ENCODE peak calls at places on chromosome 12, in four cellular contexts. One of them, this sample, is unnamed.

GRCh38 chr12:60539592-60539991 is 943.8 kb downstream of the SLC16A7 start:
- DNase-seq in retinal pigment epithelial cell: no peak
- DNase-seq in heart right ventricle: no peak
- DNase-seq in tibial artery: no peak
- DNase-seq in this sample: no peak

GRCh38 chr12:66647034-66647691 is 31.7 kb downstream of the GRIP1 start:
- DNase-seq in retinal pigment epithelial cell: peak
- DNase-seq in tibial artery: no peak
- DNase-seq in heart right ventricle: no peak
- DNase-seq in this sample: no peak

GRCh38 chr12:67475725-67476124 is 172.8 kb upstream of the DYRK2 start:
- DNase-seq in retinal pigment epithelial cell: no peak
- DNase-seq in heart right ventricle: no peak
- DNase-seq in tibial artery: no peak
- DNase-seq in this sample: no peak

GRCh38 chr12:92080390-92081285 is 65.0 kb downstream of the BTG1 start:
- DNase-seq in retinal pigment epithelial cell: peak
- DNase-seq in tibial artery: no peak
- DNase-seq in heart right ventricle: no peak
- DNase-seq in this sample: no peak

GRCh38 chr12:64404470-64405446 is 566 bp downstream of the XPOT start:
- DNase-seq in retinal pigment epithelial cell: peak
- DNase-seq in heart right ventricle: peak
- DNase-seq in tibial artery: peak
- DNase-seq in this sample: peak

GRCh38 chr12:131916306-131917138 is 12.6 kb upstream of the PUS1 start:
- DNase-seq in heart right ventricle: no peak
- DNase-seq in retinal pigment epithelial cell: no peak
- DNase-seq in tibial artery: no peak
- DNase-seq in this sample: no peak

GRCh38 chr12:90229771-90230170 is 521.1 kb upstream of the ATP2B1 start:
- DNase-seq in tibial artery: no peak
- DNase-seq in retinal pigment epithelial cell: no peak
- DNase-seq in heart right ventricle: no peak
- DNase-seq in this sample: no peak

GRCh38 chr12:114726092-114726710 is 42.2 kb upstream of the TBX3 start:
- DNase-seq in retinal pigment epithelial cell: no peak
- DNase-seq in heart right ventricle: peak
- DNase-seq in tibial artery: no peak
- DNase-seq in this sample: no peak

GRCh38 chr12:120282229-120282628 is 9.5 kb downstream of the RNU4-2 start:
- DNase-seq in retinal pigment epithelial cell: no peak
- DNase-seq in heart right ventricle: no peak
- DNase-seq in tibial artery: no peak
- DNase-seq in this sample: no peak

GRCh38 chr12:3398196-3398789 is 92.7 kb upstream of the PRMT8 start:
- DNase-seq in retinal pigment epithelial cell: no peak
- DNase-seq in tibial artery: no peak
- DNase-seq in heart right ventricle: no peak
- DNase-seq in this sample: no peak

GRCh38 chr12:32846053-32846452 is 50.5 kb downstream of the PKP2 start:
- DNase-seq in retinal pigment epithelial cell: no peak
- DNase-seq in tibial artery: no peak
- DNase-seq in heart right ventricle: no peak
- DNase-seq in this sample: no peak

GRCh38 chr12:125187148-125187733 is 122.0 kb downstream of the AACS start:
- DNase-seq in retinal pigment epithelial cell: no peak
- DNase-seq in tibial artery: no peak
- DNase-seq in heart right ventricle: peak
- DNase-seq in this sample: no peak

GRCh38 chr12:6326316-6326959 is 15.4 kb downstream of the TNFRSF1A start:
- DNase-seq in tibial artery: no peak
- DNase-seq in heart right ventricle: no peak
- DNase-seq in retinal pigment epithelial cell: no peak
- DNase-seq in this sample: no peak

GRCh38 chr12:12776261-12776660 is 9.2 kb upstream of the APOLD1 start:
- DNase-seq in heart right ventricle: no peak
- DNase-seq in retinal pigment epithelial cell: no peak
- DNase-seq in tibial artery: no peak
- DNase-seq in this sample: no peak

GRCh38 chr12:21502164-21502496 is 541 bp downstream of the GOLT1B start:
- DNase-seq in retinal pigment epithelial cell: no peak
- DNase-seq in heart right ventricle: peak
- DNase-seq in tibial artery: no peak
- DNase-seq in this sample: peak

GRCh38 chr12:92899388-92900001 is 29.6 kb downstream of the EEA1 start:
- DNase-seq in heart right ventricle: peak
- DNase-seq in retinal pigment epithelial cell: peak
- DNase-seq in tibial artery: peak
- DNase-seq in this sample: peak

GRCh38 chr12:80582431-80582830 is 125.0 kb upstream of the MYF6 start:
- DNase-seq in tibial artery: no peak
- DNase-seq in heart right ventricle: no peak
- DNase-seq in retinal pigment epithelial cell: no peak
- DNase-seq in this sample: no peak

GRCh38 chr12:42884116-42884515 is 294.6 kb upstream of the PRICKLE1 start:
- DNase-seq in retinal pigment epithelial cell: no peak
- DNase-seq in tibial artery: no peak
- DNase-seq in heart right ventricle: no peak
- DNase-seq in this sample: no peak

GRCh38 chr12:95600567-95600966 is 49.3 kb upstream of the USP44 start:
- DNase-seq in retinal pigment epithelial cell: no peak
- DNase-seq in tibial artery: no peak
- DNase-seq in heart right ventricle: peak
- DNase-seq in this sample: no peak

GRCh38 chr12:5665615-5666014 is 233.7 kb downstream of the NTF3 start:
- DNase-seq in heart right ventricle: no peak
- DNase-seq in tibial artery: no peak
- DNase-seq in retinal pigment epithelial cell: no peak
- DNase-seq in this sample: no peak

GRCh38 chr12:106194351-106194750 is 53.5 kb downstream of the CKAP4 start:
- DNase-seq in heart right ventricle: no peak
- DNase-seq in retinal pigment epithelial cell: no peak
- DNase-seq in tibial artery: no peak
- DNase-seq in this sample: no peak

GRCh38 chr12:132243596-132244289 is 85.6 kb downstream of the GALNT9 start:
- DNase-seq in tibial artery: peak
- DNase-seq in heart right ventricle: no peak
- DNase-seq in retinal pigment epithelial cell: no peak
- DNase-seq in this sample: no peak

GRCh38 chr12:1130164-1130563 is 139.1 kb downstream of the ERC1 start:
- DNase-seq in retinal pigment epithelial cell: peak
- DNase-seq in heart right ventricle: no peak
- DNase-seq in tibial artery: no peak
- DNase-seq in this sample: no peak

GRCh38 chr12:113407931-113408585 is 4.4 kb upstream of the SDS start:
- DNase-seq in heart right ventricle: no peak
- DNase-seq in tibial artery: no peak
- DNase-seq in retinal pigment epithelial cell: no peak
- DNase-seq in this sample: no peak

GRCh38 chr12:30813741-30814687 is 59.3 kb upstream of the CAPRIN2 start:
- DNase-seq in heart right ventricle: no peak
- DNase-seq in retinal pigment epithelial cell: no peak
- DNase-seq in tibial artery: no peak
- DNase-seq in this sample: no peak

GRCh38 chr12:50918584-50919316 is 33.6 kb upstream of the HIGD1C start:
- DNase-seq in heart right ventricle: no peak
- DNase-seq in retinal pigment epithelial cell: no peak
- DNase-seq in tibial artery: no peak
- DNase-seq in this sample: no peak

GRCh38 chr12:6840428-6841138 is at the start of gene GNB3:
- DNase-seq in retinal pigment epithelial cell: no peak
- DNase-seq in tibial artery: no peak
- DNase-seq in heart right ventricle: no peak
- DNase-seq in this sample: no peak

GRCh38 chr12:132153501-132154340 is 9.5 kb downstream of the NOC4L start:
- DNase-seq in tibial artery: peak
- DNase-seq in heart right ventricle: peak
- DNase-seq in retinal pigment epithelial cell: peak
- DNase-seq in this sample: no peak

GRCh38 chr12:124565071-124565491 is 2.3 kb downstream of the NCOR2 start:
- DNase-seq in retinal pigment epithelial cell: no peak
- DNase-seq in heart right ventricle: no peak
- DNase-seq in tibial artery: peak
- DNase-seq in this sample: peak

GRCh38 chr12:98725481-98726247 is 80.6 kb downstream of the APAF1 start:
- DNase-seq in tibial artery: no peak
- DNase-seq in heart right ventricle: no peak
- DNase-seq in retinal pigment epithelial cell: no peak
- DNase-seq in this sample: no peak

GRCh38 chr12:47534695-47535094 is 171.1 kb downstream of the RPAP3 start:
- DNase-seq in tibial artery: no peak
- DNase-seq in heart right ventricle: no peak
- DNase-seq in retinal pigment epithelial cell: no peak
- DNase-seq in this sample: no peak

GRCh38 chr12:30191701-30192455 is 408.1 kb upstream of the TMTC1 start:
- DNase-seq in heart right ventricle: no peak
- DNase-seq in retinal pigment epithelial cell: no peak
- DNase-seq in tibial artery: no peak
- DNase-seq in this sample: no peak

GRCh38 chr12:52528641-52529143 is 8.5 kb upstream of the KRT5 start:
- DNase-seq in retinal pigment epithelial cell: no peak
- DNase-seq in heart right ventricle: no peak
- DNase-seq in tibial artery: peak
- DNase-seq in this sample: no peak

GRCh38 chr12:130480887-130481286 is 143.2 kb downstream of the PIWIL1 start:
- DNase-seq in tibial artery: no peak
- DNase-seq in retinal pigment epithelial cell: no peak
- DNase-seq in heart right ventricle: no peak
- DNase-seq in this sample: no peak

GRCh38 chr12:94676011-94676709 is 25.8 kb upstream of the TMCC3 start:
- DNase-seq in heart right ventricle: no peak
- DNase-seq in tibial artery: peak
- DNase-seq in retinal pigment epithelial cell: no peak
- DNase-seq in this sample: no peak

GRCh38 chr12:23621910-23622309 is 327.6 kb downstream of the SOX5 start:
- DNase-seq in retinal pigment epithelial cell: no peak
- DNase-seq in heart right ventricle: no peak
- DNase-seq in tibial artery: no peak
- DNase-seq in this sample: no peak

DNA sequence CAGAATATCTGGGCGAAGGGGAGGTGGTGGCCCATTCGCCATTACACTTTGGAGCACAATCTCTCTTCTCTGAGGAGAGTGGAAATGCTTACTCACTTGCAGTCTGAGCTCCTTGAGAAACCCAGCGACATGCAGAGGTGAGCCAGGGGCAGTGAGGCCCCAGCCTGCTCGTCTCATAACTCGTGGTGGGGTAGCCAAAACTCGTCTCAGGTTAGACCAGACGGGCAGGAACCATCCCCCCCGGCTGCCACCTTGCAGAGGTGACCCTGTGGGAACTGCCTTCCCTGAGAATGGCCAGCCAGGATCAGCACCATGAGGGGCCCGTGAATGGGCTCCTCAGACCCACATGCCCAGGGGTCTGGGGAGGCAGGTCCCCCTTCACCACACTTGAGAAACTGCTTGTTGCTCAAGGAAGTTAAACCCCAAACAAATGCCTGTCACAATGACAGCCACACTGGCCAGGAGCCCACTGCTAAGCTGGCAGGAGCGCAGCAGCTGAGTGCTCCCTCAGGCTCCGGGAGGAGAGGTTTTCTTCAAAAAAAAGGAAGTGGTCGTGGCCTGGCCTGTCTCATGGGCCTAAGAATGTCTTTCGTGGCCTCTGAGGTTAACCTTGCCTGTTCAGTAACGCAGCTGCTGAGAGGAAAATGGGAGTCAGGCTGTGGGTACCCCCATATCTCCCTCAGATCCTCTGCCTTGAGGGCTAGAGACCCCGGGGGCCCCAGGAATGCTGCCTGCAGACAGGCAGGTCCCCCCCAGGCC is 9.2 kb upstream of the ALDH2 start:
- DNase-seq in tibial artery: peak
- DNase-seq in heart right ventricle: peak
- DNase-seq in retinal pigment epithelial cell: no peak
- DNase-seq in this sample: no peak
- H3K4me3 ChIP-seq in tibial artery: no peak
- H3K4me3 ChIP-seq in heart right ventricle: no peak
- H3K4me3 ChIP-seq in retinal pigment epithelial cell: no peak
- H3K4me3 ChIP-seq in this sample: no peak

DNA sequence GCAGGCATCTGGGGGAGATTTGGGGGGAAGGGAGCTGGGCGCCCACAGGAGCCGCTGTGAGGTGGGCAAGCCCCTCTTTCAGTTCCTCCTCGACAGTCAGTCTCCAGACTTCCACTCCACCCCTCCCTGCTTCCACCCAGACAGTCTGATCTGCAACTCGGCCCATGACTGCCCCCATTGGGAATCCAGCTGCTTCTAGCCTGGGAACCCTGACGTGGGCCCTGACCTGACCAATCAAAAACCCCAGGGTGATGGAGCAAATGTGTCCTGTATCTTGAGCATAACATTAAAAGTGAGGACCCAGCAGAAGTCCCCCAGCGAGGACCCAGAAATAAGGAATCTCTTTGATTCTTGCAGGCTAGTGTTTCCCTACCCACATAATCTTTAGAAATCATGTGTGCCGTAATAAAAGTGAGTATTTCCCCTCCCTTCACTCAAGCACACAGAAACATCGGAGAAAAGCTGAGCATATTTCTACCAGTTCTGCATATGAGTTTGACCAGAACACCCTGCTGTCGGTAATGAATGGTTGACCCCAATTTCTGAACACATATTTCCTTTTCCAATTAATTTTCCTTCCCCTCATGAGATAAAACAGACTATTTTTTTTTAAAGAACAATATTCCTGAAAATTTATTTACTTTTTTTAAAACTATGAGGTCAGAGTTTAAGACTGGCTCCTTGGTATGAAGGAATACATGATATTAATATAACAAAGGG is 6.4 kb downstream of the SSH1 start:
- DNase-seq in heart right ventricle: peak
- DNase-seq in retinal pigment epithelial cell: peak
- DNase-seq in tibial artery: peak
- DNase-seq in this sample: no peak
- H3K4me3 ChIP-seq in heart right ventricle: no peak
- H3K4me3 ChIP-seq in retinal pigment epithelial cell: no peak
- H3K4me3 ChIP-seq in tibial artery: no peak
- H3K4me3 ChIP-seq in this sample: no peak

GRCh38 chr12:53980448-53981388 is 4.2 kb upstream of the HOXC10 start:
- DNase-seq in heart right ventricle: no peak
- DNase-seq in retinal pigment epithelial cell: no peak
- DNase-seq in tibial artery: no peak
- DNase-seq in this sample: no peak
- H3K4me3 ChIP-seq in heart right ventricle: no peak
- H3K4me3 ChIP-seq in retinal pigment epithelial cell: no peak
- H3K4me3 ChIP-seq in tibial artery: peak
- H3K4me3 ChIP-seq in this sample: no peak

DNA sequence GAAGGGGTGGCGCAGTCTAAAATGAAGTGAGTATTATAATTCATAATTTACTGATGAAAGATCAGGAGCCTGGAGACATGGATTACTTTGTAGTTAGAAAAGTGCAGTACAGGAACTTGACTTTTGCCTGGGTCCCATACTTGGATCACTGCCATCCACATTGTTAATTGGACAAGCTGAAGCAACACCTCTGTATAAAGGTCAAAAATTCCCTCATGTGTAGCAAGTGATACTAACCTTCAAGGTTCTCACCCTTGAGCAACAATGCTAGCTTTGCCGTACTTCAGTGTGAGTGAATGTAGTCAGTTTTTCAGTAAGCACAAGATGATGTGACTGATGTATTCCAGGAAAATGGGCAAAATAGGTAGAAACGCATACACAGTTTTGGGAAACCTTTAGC is 44.6 kb upstream of the PLBD1 start:
- DNase-seq in retinal pigment epithelial cell: no peak
- DNase-seq in heart right ventricle: no peak
- DNase-seq in tibial artery: no peak
- DNase-seq in this sample: no peak
- H3K4me3 ChIP-seq in retinal pigment epithelial cell: no peak
- H3K4me3 ChIP-seq in heart right ventricle: no peak
- H3K4me3 ChIP-seq in tibial artery: no peak
- H3K4me3 ChIP-seq in this sample: no peak